ENCODE peak calls at places on chromosomes 2 and 18, in nine cellular contexts. L is AG04449; P is tibial nerve; X is SK-N-SH; Z is thyroid gland; O is IMR-90; Q is activated CD8-positive, alpha-beta T cell treated with anti-CD3 and anti-CD28 coated beads for 36 hours; H is esophagus squamous epithelium; D is BJ. N is an unnamed sample.

GRCh38 chr2:128536925-128537620 is 218.4 kb upstream of the HS6ST1 start:
- DNase-seq in L (peak; percentile 65), P (no peak), X (no peak), Z (no peak), O (peak; percentile 99), Q (peak; percentile 42), H (no peak), D (peak; percentile 76), N (peak; percentile 97)

GRCh38 chr2:199777315-199777714 is 73.7 kb downstream of the FTCDNL1 start:
- DNase-seq in L (no peak), P (no peak), X (no peak), Z (no peak), O (no peak), Q (no peak), H (no peak), D (no peak), N (no peak)

GRCh38 chr18:13653746-13654455 is 72.5 kb downstream of the FAM210A start:
- DNase-seq in L (no peak), P (no peak), X (no peak), Z (peak; percentile 93), O (no peak), Q (no peak), H (no peak), D (no peak), N (no peak)

GRCh38 chr2:159591221-159591620 is 25.1 kb downstream of the BAZ2B start:
- DNase-seq in L (no peak), P (no peak), X (no peak), Z (no peak), O (no peak), Q (no peak), H (no peak), D (no peak), N (no peak)

GRCh38 chr2:186101603-186102002 is 363.0 kb downstream of the FSIP2 start:
- DNase-seq in L (no peak), P (no peak), X (no peak), Z (no peak), O (no peak), Q (no peak), H (no peak), D (no peak), N (no peak)

GRCh38 chr2:25814681-25815080 is 63.6 kb downstream of the ASXL2 start:
- DNase-seq in L (no peak), P (no peak), X (no peak), Z (no peak), O (peak; percentile 42), Q (no peak), H (no peak), D (no peak), N (no peak)

GRCh38 chr2:108612153-108612513 is 77.9 kb downstream of the LIMS1 start:
- DNase-seq in L (no peak), P (no peak), X (no peak), Z (peak; percentile 90), O (peak; percentile 88), Q (peak; percentile 74), H (no peak), D (no peak), N (peak; percentile 52)

GRCh38 chr2:160227252-160227651 is 27.2 kb upstream of the ITGB6 start:
- DNase-seq in L (no peak), P (no peak), X (no peak), Z (no peak), O (peak; percentile 75), Q (no peak), H (no peak), D (no peak), N (no peak)

GRCh38 chr2:156405586-156405985 is 30.6 kb upstream of the GPD2 start:
- DNase-seq in L (no peak), P (no peak), X (no peak), Z (peak; percentile 46), O (peak; percentile 16), Q (no peak), H (no peak), D (no peak), N (no peak)

GRCh38 chr2:238069021-238069709 is 8.4 kb downstream of the SCLY start:
- DNase-seq in L (no peak), P (no peak), X (no peak), Z (no peak), O (no peak), Q (peak; percentile 22), H (no peak), D (no peak), N (no peak)

DNA sequence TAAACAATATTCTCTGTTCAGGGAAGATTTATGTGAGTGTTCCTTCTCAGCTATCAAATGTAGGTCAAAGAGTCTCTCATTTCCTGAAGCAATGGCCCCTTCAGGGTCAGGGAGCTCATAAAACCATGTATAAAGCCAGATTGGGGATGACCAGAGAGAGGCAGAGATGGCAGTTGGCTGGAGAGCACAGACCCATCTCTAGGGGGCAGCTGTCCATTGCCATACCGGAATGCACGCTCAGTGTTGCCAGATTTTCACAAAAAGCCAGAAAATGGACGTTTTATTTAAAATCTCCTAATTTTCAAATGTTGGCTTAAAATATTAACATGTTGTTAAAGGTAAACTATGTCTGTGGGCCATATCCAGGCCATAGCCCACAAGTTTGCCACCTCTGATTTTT is 1920.7 kb upstream of the CELF4 start:
- DNase-seq in L (no peak), P (no peak), X (no peak), Z (no peak), O (no peak), Q (no peak), H (no peak), D (no peak), N (no peak)
- TF ChIP-seq CTCF in L (no peak), P (no peak), X (no peak), Z (no peak), O (no peak), Q (no peak), H (no peak), D (peak; percentile 8), N (no peak)

DNA sequence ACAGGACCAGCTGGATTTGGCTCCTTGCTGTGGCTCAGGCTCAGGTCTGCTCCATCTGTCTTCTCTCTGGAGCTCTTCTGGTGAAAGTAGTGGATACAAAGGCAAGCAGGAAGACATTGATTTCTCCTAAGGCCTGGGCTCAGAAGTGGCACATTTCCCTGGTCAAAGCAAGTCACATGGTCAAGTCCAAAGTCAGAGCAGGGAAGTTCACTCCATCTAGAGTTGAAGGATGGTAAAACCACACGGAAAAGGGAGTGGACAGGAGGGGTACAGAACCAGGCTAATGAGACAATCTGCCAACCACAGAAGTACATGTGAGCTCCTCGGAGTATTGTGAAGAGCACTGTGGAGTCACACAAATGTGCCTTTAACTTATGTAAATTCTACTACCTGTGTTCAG is 66.1 kb downstream of the MARCO start:
- DNase-seq in L (no peak), P (no peak), X (no peak), Z (no peak), O (no peak), Q (no peak), H (no peak), D (no peak), N (no peak)
- TF ChIP-seq CTCF in L (no peak), P (no peak), X (no peak), Z (no peak), O (no peak), Q (no peak), H (no peak), D (no peak), N (no peak)

GRCh38 chr2:168116448-168116847 is 130.9 kb downstream of the STK39 start:
- DNase-seq in L (no peak), P (no peak), X (no peak), Z (no peak), O (peak; percentile 13), Q (no peak), H (no peak), D (no peak), N (no peak)
- TF ChIP-seq CTCF in L (no peak), P (no peak), X (peak; percentile 33), Z (no peak), O (peak; percentile 31), Q (no peak), H (no peak), D (peak; percentile 31), N (peak; percentile 31)

GRCh38 chr2:65256088-65256487 is 28.5 kb downstream of the ACTR2 start:
- DNase-seq in L (no peak), P (no peak), X (no peak), Z (no peak), O (no peak), Q (no peak), H (no peak), D (no peak), N (no peak)
- TF ChIP-seq CTCF in L (no peak), P (no peak), X (peak; percentile 32), Z (no peak), O (peak; percentile 18), Q (no peak), H (no peak), D (peak; percentile 16), N (no peak)

GRCh38 chr2:28390241-28390856 is 2.3 kb upstream of the FOSL2 start:
- DNase-seq in L (peak; percentile 81), P (peak; percentile 78), X (peak; percentile 91), Z (peak; percentile 90), O (peak; percentile 91), Q (peak; percentile 98), H (peak; percentile 50), D (no peak), N (peak; percentile 80)
- TF ChIP-seq CTCF in L (peak; percentile 1), P (no peak), X (no peak), Z (peak; percentile 11), O (no peak), Q (no peak), H (peak; percentile 18), D (no peak), N (peak; percentile 12)

DNA sequence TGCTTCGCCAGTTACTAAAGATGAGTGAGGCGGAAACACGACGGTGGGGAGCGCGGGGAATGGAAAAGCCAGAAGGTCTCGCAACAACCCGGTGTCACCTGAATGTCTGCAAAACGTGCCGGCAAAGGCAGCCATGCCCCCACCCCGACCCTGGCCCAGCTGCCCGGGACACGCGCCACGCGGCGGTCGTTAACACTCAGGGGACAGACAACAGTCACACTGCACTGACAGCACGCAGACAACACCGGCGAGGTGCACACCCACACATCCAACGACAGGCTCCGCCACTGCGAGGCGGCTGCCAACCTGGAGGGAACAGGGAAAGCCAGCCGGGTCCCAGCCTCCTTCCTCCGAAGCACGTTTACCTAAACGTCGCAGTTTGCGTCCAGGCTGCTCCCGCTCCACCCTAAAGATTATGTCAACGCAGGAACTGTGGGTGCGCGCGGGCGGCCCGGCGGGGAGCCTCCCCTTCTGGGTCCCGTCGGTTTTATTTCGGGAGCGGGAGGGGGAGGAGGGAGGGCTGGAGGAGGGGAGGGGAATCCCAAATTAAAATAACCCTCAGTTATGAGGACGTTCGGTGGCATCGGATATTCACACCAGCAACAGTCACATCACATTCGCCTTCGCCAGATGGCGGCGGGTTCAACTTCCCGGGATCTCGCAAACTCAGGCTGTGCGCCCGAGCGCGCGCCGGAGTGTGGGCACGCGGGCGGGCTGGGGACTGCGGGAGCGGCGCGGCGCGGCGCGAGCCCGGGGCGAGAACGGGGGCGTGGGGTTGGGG is 694 bp downstream of the PTGR3 start:
- DNase-seq in L (no peak), P (peak; percentile 26), X (peak; percentile 75), Z (peak; percentile 55), O (peak; percentile 60), Q (peak; percentile 57), H (no peak), D (no peak), N (no peak)
- TF ChIP-seq CTCF in L (no peak), P (no peak), X (no peak), Z (no peak), O (no peak), Q (no peak), H (no peak), D (no peak), N (no peak)

GRCh38 chr2:3169106-3169870 is 208.3 kb downstream of the EIPR1 start:
- DNase-seq in L (peak; percentile 4), P (no peak), X (peak; percentile 33), Z (no peak), O (peak; percentile 69), Q (no peak), H (no peak), D (peak; percentile 20), N (no peak)
- TF ChIP-seq CTCF in L (no peak), P (no peak), X (no peak), Z (no peak), O (no peak), Q (no peak), H (no peak), D (peak; percentile 25), N (no peak)